ENCODE peak calls at places on chromosomes 6 and 20, in six cellular contexts. X, U, K, Z, C and T are unnamed samples. For H3K9me3, the result is how much of the 10 kb centered on the place peaks cover.

GRCh38 chr6:150272976-150273315 is 95.9 kb upstream of the IYD start:
- DNase-seq in X (no peak), U (no peak), K (no peak), Z (no peak), C (no peak), T (no peak)

GRCh38 chr20:49186535-49187329 is 1.4 kb downstream of the STAU1 start:
- DNase-seq in X (no peak), U (no peak), K (peak), Z (no peak), C (peak), T (peak)

GRCh38 chr6:44563397-44563796 is 175.9 kb downstream of the CDC5L start:
- DNase-seq in X (no peak), U (no peak), K (no peak), Z (no peak), C (peak), T (no peak)

GRCh38 chr6:12348530-12349511 is 58.7 kb downstream of the EDN1 start:
- DNase-seq in X (no peak), U (peak), K (no peak), Z (no peak), C (peak), T (no peak)

GRCh38 chr20:32034581-32035397 is 17.3 kb upstream of the HCK start:
- DNase-seq in X (no peak), U (no peak), K (peak), Z (no peak), C (no peak), T (no peak)

GRCh38 chr6:4441981-4442434 is 306.6 kb upstream of the ECI2 start:
- DNase-seq in X (no peak), U (no peak), K (no peak), Z (no peak), C (peak), T (no peak)

GRCh38 chr6:39892490-39893129 is 41.7 kb downstream of the MOCS1 start:
- DNase-seq in X (no peak), U (no peak), K (peak), Z (peak), C (peak), T (no peak)

GRCh38 chr6:139029470-139030210 is 1.1 kb downstream of the ABRACL start:
- DNase-seq in X (no peak), U (no peak), K (peak), Z (peak), C (peak), T (no peak)

GRCh38 chr6:154622618-154623336 is 110.4 kb upstream of the SCAF8 start:
- DNase-seq in X (no peak), U (no peak), K (no peak), Z (no peak), C (no peak), T (no peak)

GRCh38 chr6:130132286-130132701 is 90.5 kb downstream of the SAMD3 start:
- DNase-seq in X (no peak), U (no peak), K (no peak), Z (no peak), C (no peak), T (no peak)

GRCh38 chr6:127880452-127880851 is 20.4 kb downstream of the THEMIS start:
- DNase-seq in X (no peak), U (no peak), K (no peak), Z (no peak), C (no peak), T (no peak)

GRCh38 chr6:23325065-23325464 is 755.7 kb downstream of the HDGFL1 start:
- DNase-seq in X (no peak), U (no peak), K (no peak), Z (no peak), C (no peak), T (no peak)

GRCh38 chr6:23316131-23316530 is 746.8 kb downstream of the HDGFL1 start:
- DNase-seq in X (no peak), U (no peak), K (no peak), Z (no peak), C (peak), T (no peak)

GRCh38 chr6:23319560-23319959 is 750.2 kb downstream of the HDGFL1 start:
- DNase-seq in X (no peak), U (no peak), K (no peak), Z (no peak), C (no peak), T (no peak)

DNA sequence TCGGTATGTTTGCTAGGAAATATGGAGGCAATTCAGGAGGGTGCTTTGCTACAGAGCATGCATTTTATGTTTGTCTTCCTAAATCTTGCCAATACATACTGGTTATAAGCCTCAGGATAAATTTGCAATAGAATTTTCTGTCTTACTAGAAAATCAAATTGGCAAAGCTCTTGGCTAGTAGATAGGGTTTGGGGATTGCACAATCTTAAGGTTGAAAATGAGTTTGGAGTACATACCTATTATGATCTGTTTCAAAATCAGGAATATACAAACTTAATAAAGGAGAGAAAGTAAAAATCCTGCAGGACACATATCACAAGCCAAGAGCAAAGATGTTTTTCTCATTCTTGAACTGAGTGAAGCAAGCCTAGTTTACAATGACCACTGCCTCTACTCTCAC is 751.2 kb downstream of the HDGFL1 start:
- DNase-seq in X (no peak), U (no peak), K (no peak), Z (no peak), C (no peak), T (no peak)
- H3K9me3 ChIP-seq in X (under half), U (under half), K (under half), Z (under half), C (under half), T (under half)

GRCh38 chr6:134318396-134319281 is 727 bp upstream of the SGK1 start:
- DNase-seq in X (no peak), U (no peak), K (no peak), Z (no peak), C (no peak), T (no peak)
- H3K4me3 ChIP-seq in X (no peak), U (no peak), K (no peak), Z (peak), C (no peak), T (peak)

DNA sequence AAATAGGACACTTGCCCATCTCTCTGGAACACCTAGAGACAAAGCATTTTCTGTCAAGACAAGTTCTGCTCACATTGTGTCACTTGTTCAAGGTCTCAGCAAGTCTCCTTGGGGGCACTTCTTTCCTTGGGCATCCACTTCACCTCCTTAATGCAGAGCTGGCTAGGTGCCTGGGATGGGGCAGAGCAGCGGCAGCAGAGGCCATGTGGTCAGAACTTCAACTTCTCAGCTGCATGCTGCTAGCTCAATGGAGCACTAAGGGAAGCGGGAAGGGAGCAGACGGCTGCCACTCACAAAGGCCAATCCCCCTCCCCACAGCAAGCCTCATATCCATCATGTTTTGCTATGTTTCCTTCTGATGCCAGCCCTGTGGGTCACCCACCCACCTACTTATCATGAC is 31.5 kb downstream of the NEDD9 start:
- DNase-seq in X (no peak), U (no peak), K (no peak), Z (no peak), C (no peak), T (no peak)
- H3K27ac ChIP-seq in X (peak), U (no peak), K (no peak), Z (no peak), C (peak), T (peak)

GRCh38 chr6:169472786-169473416 is 219.3 kb upstream of the THBS2 start:
- DNase-seq in X (no peak), U (no peak), K (no peak), Z (no peak), C (no peak), T (no peak)
- H3K9me3 ChIP-seq in X (under half), U (under half), K (under half), Z (under half), C (under half), T (under half)